ENCODE peak calls at places on chromosomes 6 and 20, in five cellular contexts. M is uterus, Y is transverse colon, Z is right lobe of liver, K is adrenal gland. P is an unnamed sample.

GRCh38 chr6:149142924-149143429 is 174.5 kb upstream of the TAB2 start:
- DNase-seq in M (no peak), Y (no peak), Z (no peak), K (no peak), P (no peak)

GRCh38 chr6:166572370-166573261 is 13.9 kb downstream of the RAMACL start:
- DNase-seq in M (no peak), Y (no peak), Z (no peak), K (no peak), P (no peak)

GRCh38 chr6:113825776-113826175 is 31.4 kb upstream of the MARCKS start:
- DNase-seq in M (peak), Y (peak), Z (no peak), K (peak), P (no peak)

GRCh38 chr20:63084563-63084927 is 77.8 kb upstream of the BHLHE23 start:
- DNase-seq in M (no peak), Y (no peak), Z (peak), K (peak), P (peak)

GRCh38 chr6:28597924-28598323 is 72.2 kb downstream of the GPX5 start:
- DNase-seq in M (no peak), Y (no peak), Z (no peak), K (no peak), P (no peak)

GRCh38 chr20:24212494-24212893 is 223.9 kb upstream of the GGTLC1 start:
- DNase-seq in M (no peak), Y (no peak), Z (no peak), K (no peak), P (no peak)

GRCh38 chr6:170464080-170464479 is 89.0 kb downstream of the PSMB1 start:
- DNase-seq in M (no peak), Y (no peak), Z (no peak), K (no peak), P (no peak)

GRCh38 chr20:59253779-59254319 is 46.6 kb upstream of the EDN3 start:
- DNase-seq in M (no peak), Y (peak), Z (no peak), K (no peak), P (peak)

GRCh38 chr6:33123732-33124524 is 48.1 kb downstream of the HLA-DPB1 start:
- DNase-seq in M (no peak), Y (no peak), Z (no peak), K (no peak), P (no peak)

DNA sequence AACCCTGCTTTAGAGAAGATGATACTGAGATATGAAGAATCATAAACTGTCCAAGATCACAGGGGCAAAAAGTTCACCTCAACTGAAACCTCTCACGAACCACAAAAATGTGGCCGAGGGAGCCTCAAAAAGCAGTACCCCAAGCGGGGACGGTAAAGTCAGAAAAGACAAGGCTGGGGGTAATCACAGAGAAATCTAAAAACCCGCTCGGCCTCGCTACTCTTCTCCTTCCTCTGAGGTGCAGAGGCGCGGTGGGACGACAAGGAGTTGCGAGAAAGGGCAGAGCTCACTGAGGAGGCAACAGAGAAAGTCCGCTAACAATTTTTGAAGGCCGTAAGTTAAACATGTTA is 356 bp upstream of the IRAK1BP1 start:
- DNase-seq in M (no peak), Y (no peak), Z (no peak), K (no peak), P (no peak)
- H3K27ac ChIP-seq in M (peak), Y (peak), Z (no peak), K (peak), P (peak)

GRCh38 chr6:43621836-43622180 is 7.3 kb downstream of the GTPBP2 start:
- DNase-seq in M (no peak), Y (no peak), Z (no peak), K (no peak), P (no peak)

GRCh38 chr6:43624786-43625288 is 4.2 kb downstream of the GTPBP2 start:
- DNase-seq in M (no peak), Y (no peak), Z (no peak), K (no peak), P (no peak)

GRCh38 chr6:43625393-43625992 is 3.6 kb downstream of the GTPBP2 start:
- DNase-seq in M (no peak), Y (no peak), Z (no peak), K (no peak), P (no peak)

GRCh38 chr6:43622541-43622940 is 6.5 kb downstream of the GTPBP2 start:
- DNase-seq in M (no peak), Y (no peak), Z (no peak), K (no peak), P (no peak)

DNA sequence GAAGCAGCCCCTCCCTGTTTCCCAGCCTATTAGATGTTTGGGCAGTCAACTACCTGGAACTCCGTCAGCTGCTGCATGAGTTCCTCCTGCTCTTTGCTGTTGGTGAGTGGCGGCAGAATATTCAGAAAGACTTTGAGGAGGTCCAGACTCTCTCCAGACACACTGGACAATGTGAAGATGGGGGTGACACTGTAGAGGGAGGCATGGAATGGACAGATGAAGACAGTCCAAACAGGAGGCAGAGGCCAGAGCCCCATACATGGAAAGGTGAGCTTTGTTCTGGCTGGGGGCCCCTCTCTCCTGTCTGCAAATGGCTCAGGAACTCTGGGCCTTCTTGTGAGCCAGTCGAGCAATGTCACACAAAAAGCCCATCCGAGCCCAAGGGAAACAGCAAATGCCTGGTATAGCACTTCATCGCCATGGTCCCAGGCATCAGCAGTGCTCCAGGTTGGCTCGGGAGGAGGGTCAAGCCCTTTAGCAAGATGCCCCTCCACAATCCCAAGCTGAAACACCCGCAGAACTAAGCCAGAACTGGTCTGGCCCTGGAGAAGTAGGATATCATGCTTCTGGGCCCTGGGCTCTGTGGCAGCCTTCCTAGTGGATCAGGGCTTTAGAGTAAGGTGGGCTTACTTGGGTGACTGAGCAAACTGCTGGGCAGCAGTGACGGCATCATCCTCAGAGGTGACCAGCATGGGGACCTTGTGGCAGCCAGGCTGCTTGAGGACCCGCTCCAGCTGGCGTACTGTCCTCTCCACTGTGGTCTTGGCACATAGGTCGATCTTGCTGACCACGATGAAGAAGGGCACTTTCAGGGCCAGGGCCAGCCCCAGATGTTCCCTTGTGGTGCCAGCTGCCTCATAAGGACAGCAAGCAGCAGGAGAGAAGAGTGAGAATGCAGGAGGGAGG is 4.9 kb downstream of the GTPBP2 start:
- DNase-seq in M (no peak), Y (no peak), Z (no peak), K (no peak), P (no peak)
- TF ChIP-seq POLR2A in M (no peak), Y (no peak), Z (no peak), K (no peak), P (no peak)

GRCh38 chr6:143450453-143451362 is at the start of the genes ADAT2 and PEX3:
- DNase-seq in M (peak), Y (peak), Z (peak), K (peak), P (peak)
- H3K27ac ChIP-seq in M (peak), Y (peak), Z (peak), K (peak), P (peak)

GRCh38 chr6:157516319-157517026 is 135.5 kb downstream of the ZDHHC14 start:
- DNase-seq in M (no peak), Y (no peak), Z (no peak), K (no peak), P (no peak)

GRCh38 chr6:157512081-157512682 is 131.2 kb downstream of the ZDHHC14 start:
- DNase-seq in M (no peak), Y (no peak), Z (no peak), K (no peak), P (no peak)

GRCh38 chr6:157513004-157513603 is 132.1 kb downstream of the ZDHHC14 start:
- DNase-seq in M (no peak), Y (no peak), Z (no peak), K (no peak), P (no peak)

GRCh38 chr6:157513619-157514485 is 132.9 kb downstream of the ZDHHC14 start:
- DNase-seq in M (no peak), Y (no peak), Z (no peak), K (no peak), P (no peak)

GRCh38 chr6:157514659-157515496 is 133.9 kb downstream of the ZDHHC14 start:
- DNase-seq in M (no peak), Y (no peak), Z (no peak), K (peak), P (no peak)
- TF ChIP-seq POLR2A in M (no peak), Y (no peak), Z (no peak), K (no peak), P (no peak)

GRCh38 chr6:164947174-164947573 is 362.2 kb downstream of the C6orf118 start:
- DNase-seq in M (no peak), Y (no peak), Z (no peak), K (no peak), P (no peak)
- H3K27ac ChIP-seq in M (no peak), Y (no peak), Z (no peak), K (no peak), P (no peak)

GRCh38 chr20:32761831-32762753 is at the start of gene DNMT3B:
- DNase-seq in M (peak), Y (peak), Z (peak), K (peak), P (peak)
- TF ChIP-seq POLR2A in M (peak), Y (no peak), Z (peak), K (no peak), P (no peak)

DNA sequence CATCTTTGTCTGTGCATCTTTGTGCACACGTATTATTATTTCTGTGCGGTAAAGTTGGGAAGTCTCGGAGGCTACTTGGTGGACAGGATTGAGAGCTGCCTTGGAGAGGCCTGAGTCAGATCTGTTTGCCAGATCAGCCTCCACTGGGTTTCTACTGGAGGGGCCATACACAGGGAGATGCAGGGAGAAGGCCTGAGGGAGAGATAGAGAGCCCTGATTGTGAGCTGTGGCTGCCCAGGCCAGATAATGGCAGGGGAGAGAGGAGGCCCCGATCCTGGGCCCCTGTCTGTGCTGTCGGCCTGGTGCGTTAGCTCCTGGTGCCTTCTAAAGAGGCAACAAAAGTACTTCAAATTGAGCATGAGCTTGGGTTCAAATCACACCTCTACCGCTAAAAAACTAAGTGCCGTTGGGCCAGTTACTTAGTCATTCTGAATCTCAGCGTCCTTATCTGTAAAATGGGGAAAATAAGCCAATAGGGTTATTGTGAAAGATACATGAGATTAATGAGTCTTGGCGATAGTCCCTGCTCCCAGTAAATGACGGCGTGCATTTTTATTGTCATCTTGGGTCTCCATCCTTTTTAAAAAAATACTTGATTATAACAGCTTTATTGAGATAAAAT is 27.6 kb upstream of the ADA start:
- DNase-seq in M (no peak), Y (no peak), Z (no peak), K (no peak), P (no peak)
- H3K27ac ChIP-seq in M (no peak), Y (no peak), Z (no peak), K (no peak), P (no peak)

DNA sequence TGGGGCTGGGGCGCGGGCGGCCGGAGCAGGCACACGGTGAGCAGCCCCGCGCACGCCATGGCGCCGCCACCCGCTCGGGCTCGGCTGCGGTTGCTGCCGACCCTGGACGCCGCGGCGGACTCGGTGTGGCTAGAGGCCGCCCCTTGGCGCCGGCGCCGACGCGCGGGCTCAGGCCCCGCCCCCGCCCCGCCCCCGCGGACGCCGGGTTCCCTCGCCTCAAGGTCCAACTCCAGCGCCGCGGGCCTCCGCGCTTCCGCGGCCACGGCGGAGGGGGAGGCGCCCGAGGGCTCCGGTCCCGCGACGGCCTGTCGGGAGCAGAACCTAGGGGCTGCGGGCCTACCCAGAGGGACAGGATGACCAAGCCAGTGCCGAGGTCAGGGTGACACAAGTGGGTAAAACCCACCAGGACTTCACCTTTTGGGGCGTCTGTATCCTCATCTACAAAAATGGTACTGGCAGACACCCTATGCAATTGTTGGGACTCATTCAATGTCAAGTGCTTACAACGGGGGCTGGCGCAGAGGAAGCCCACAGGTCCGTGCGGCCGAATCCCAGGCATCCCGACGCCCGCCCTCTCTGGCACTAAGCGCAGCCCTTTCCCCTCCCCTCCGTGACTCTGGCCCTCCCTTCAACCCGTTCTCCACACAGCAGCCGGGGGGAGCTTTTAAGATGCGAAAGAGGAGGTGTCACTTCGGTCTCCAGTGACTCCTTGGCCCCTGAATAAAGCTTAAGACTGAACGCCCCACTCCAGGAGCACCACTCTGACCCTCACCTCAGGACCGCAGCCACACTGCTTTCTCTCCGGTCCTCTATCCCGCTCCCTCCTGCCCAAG is at the start of gene NECAB3:
- DNase-seq in M (peak), Y (peak), Z (peak), K (peak), P (peak)
- TF ChIP-seq POLR2A in M (peak), Y (peak), Z (peak), K (peak), P (peak)

P was measured in Peyer's patch.